ENCODE peak calls at places on chromosomes 1 and 21, in six cellular contexts. D is left lung, I is mammary epithelial cell, Q is progenitor cell of endocrine pancreas, X is tibial nerve, R is AG10803. F is an unnamed sample.

GRCh38 chr1:43969746-43970466 is at the start of gene DPH2:
- DNase-seq in D (peak), I (peak), Q (peak), X (peak), R (peak), F (peak)

GRCh38 chr1:162873671-162874666 is 13.0 kb upstream of the CCDC190 start:
- DNase-seq in D (no peak), I (no peak), Q (no peak), X (no peak), R (peak), F (no peak)

GRCh38 chr1:15305366-15305765 is 58.3 kb downstream of the FHAD1 start:
- DNase-seq in D (no peak), I (no peak), Q (no peak), X (no peak), R (peak), F (no peak)

GRCh38 chr1:223201967-223202366 is 58.9 kb upstream of the TLR5 start:
- DNase-seq in D (no peak), I (peak), Q (no peak), X (no peak), R (no peak), F (no peak)

GRCh38 chr1:59879556-59879955 is 47.0 kb downstream of the CYP2J2 start:
- DNase-seq in D (peak), I (peak), Q (peak), X (peak), R (peak), F (peak)

GRCh38 chr21:41167348-41168342 is at the start of gene BACE2:
- DNase-seq in D (peak), I (peak), Q (peak), X (peak), R (peak), F (peak)

GRCh38 chr21:16069713-16070112 is 339.9 kb downstream of the USP25 start:
- DNase-seq in D (no peak), I (no peak), Q (no peak), X (no peak), R (peak), F (no peak)

GRCh38 chr1:79235221-79236002 is 228.9 kb upstream of the ADGRL4 start:
- DNase-seq in D (no peak), I (peak), Q (no peak), X (no peak), R (peak), F (no peak)

GRCh38 chr1:41390171-41390570 is 28.9 kb downstream of the FOXO6 start:
- DNase-seq in D (no peak), I (no peak), Q (no peak), X (no peak), R (no peak), F (no peak)

GRCh38 chr1:165056914-165057313 is 299.6 kb downstream of the LMX1A start:
- DNase-seq in D (no peak), I (no peak), Q (no peak), X (no peak), R (no peak), F (no peak)

GRCh38 chr1:211520641-211521040 is 28.7 kb upstream of the RD3 start:
- DNase-seq in D (no peak), I (no peak), Q (no peak), X (no peak), R (no peak), F (no peak)

GRCh38 chr1:36133484-36133883 is 8.5 kb upstream of the COL8A2 start:
- DNase-seq in D (peak), I (peak), Q (no peak), X (no peak), R (peak), F (peak)

GRCh38 chr1:25198731-25199231 is 33.5 kb downstream of the SYF2 start:
- DNase-seq in D (no peak), I (peak), Q (no peak), X (no peak), R (peak), F (peak)

GRCh38 chr21:41130883-41131282 is 37.1 kb upstream of the BACE2 start:
- DNase-seq in D (no peak), I (no peak), Q (no peak), X (no peak), R (no peak), F (no peak)

GRCh38 chr1:50846224-50846839 is 113.7 kb downstream of the FAF1 start:
- DNase-seq in D (no peak), I (no peak), Q (no peak), X (no peak), R (no peak), F (no peak)

GRCh38 chr1:204267191-204267601 is 53.4 kb upstream of the GOLT1A start:
- DNase-seq in D (no peak), I (no peak), Q (no peak), X (no peak), R (no peak), F (no peak)

GRCh38 chr1:11990303-11991032 is 10.2 kb downstream of the MFN2 start:
- DNase-seq in D (peak), I (no peak), Q (no peak), X (no peak), R (no peak), F (peak)

GRCh38 chr1:28971980-28972771 is 57.8 kb downstream of the EPB41 start:
- DNase-seq in D (peak), I (peak), Q (no peak), X (no peak), R (peak), F (no peak)

GRCh38 chr1:219724440-219724839 is 111.5 kb upstream of the ZC3H11B start:
- DNase-seq in D (no peak), I (no peak), Q (no peak), X (no peak), R (no peak), F (no peak)

GRCh38 chr1:13628711-13629110 is 45.1 kb downstream of the PDPN start:
- DNase-seq in D (no peak), I (no peak), Q (no peak), X (no peak), R (no peak), F (no peak)

GRCh38 chr1:221022331-221022730 is 143.1 kb downstream of the HLX start:
- DNase-seq in D (no peak), I (peak), Q (no peak), X (no peak), R (peak), F (no peak)

GRCh38 chr1:201739492-201740085 is 89.4 kb upstream of the IPO9 start:
- DNase-seq in D (no peak), I (peak), Q (peak), X (no peak), R (peak), F (peak)

GRCh38 chr21:34900376-34900775 is 148.7 kb downstream of the RUNX1 start:
- DNase-seq in D (no peak), I (peak), Q (no peak), X (no peak), R (peak), F (no peak)

GRCh38 chr1:216917039-216917438 is 193.8 kb upstream of the ESRRG start:
- DNase-seq in D (no peak), I (no peak), Q (no peak), X (no peak), R (no peak), F (no peak)

GRCh38 chr1:108913105-108913948 is 36.5 kb downstream of the GPSM2 start:
- DNase-seq in D (no peak), I (no peak), Q (no peak), X (no peak), R (no peak), F (no peak)

GRCh38 chr1:104467590-104467989 is 717.9 kb downstream of the AMY1C start:
- DNase-seq in D (no peak), I (no peak), Q (no peak), X (no peak), R (no peak), F (no peak)

GRCh38 chr1:91830242-91831131 is 55.5 kb downstream of the TGFBR3 start:
- DNase-seq in D (no peak), I (peak), Q (no peak), X (peak), R (peak), F (peak)

GRCh38 chr1:152169356-152170025 is 10.5 kb upstream of the RPTN start:
- DNase-seq in D (no peak), I (no peak), Q (no peak), X (no peak), R (no peak), F (no peak)

GRCh38 chr1:33004628-33005027 is 32.1 kb downstream of the AK2 start:
- DNase-seq in D (no peak), I (peak), Q (no peak), X (no peak), R (no peak), F (no peak)

GRCh38 chr21:41065539-41065938 is 102.4 kb upstream of the BACE2 start:
- DNase-seq in D (no peak), I (no peak), Q (no peak), X (no peak), R (peak), F (no peak)

GRCh38 chr1:5835179-5835562 is 157.1 kb downstream of the NPHP4 start:
- DNase-seq in D (no peak), I (no peak), Q (no peak), X (no peak), R (no peak), F (no peak)

GRCh38 chr1:5297199-5297877 is 642.9 kb downstream of the AJAP1 start:
- DNase-seq in D (no peak), I (no peak), Q (no peak), X (peak), R (no peak), F (peak)

GRCh38 chr1:8679411-8679800 is 138.0 kb downstream of the RERE start:
- DNase-seq in D (no peak), I (no peak), Q (no peak), X (no peak), R (no peak), F (no peak)

GRCh38 chr1:9561429-9561828 is 22.2 kb downstream of the SLC25A33 start:
- DNase-seq in D (no peak), I (peak), Q (no peak), X (no peak), R (peak), F (no peak)

GRCh38 chr21:46006547-46007497 is 25.3 kb downstream of the COL6A1 start:
- DNase-seq in D (no peak), I (no peak), Q (no peak), X (no peak), R (no peak), F (no peak)

GRCh38 chr1:24301395-24302175 is 17.6 kb upstream of the GRHL3 start:
- DNase-seq in D (no peak), I (no peak), Q (no peak), X (no peak), R (peak), F (no peak)

GRCh38 chr1:115810609-115811008 is 30.3 kb downstream of the NHLH2 start:
- DNase-seq in D (no peak), I (no peak), Q (no peak), X (no peak), R (no peak), F (no peak)

GRCh38 chr1:115811140-115811828 is 29.6 kb downstream of the NHLH2 start:
- DNase-seq in D (peak), I (no peak), Q (no peak), X (no peak), R (no peak), F (no peak)

GRCh38 chr1:115809847-115810246 is 31.1 kb downstream of the NHLH2 start:
- DNase-seq in D (no peak), I (no peak), Q (no peak), X (no peak), R (no peak), F (no peak)

GRCh38 chr1:115807723-115808122 is 33.2 kb downstream of the NHLH2 start:
- DNase-seq in D (no peak), I (peak), Q (peak), X (no peak), R (peak), F (no peak)
- TF ChIP-seq CTCF in D (peak), I (peak), Q (peak), X (peak), R (peak), F (peak)

GRCh38 chr1:20632386-20632785 is 872 bp upstream of the PINK1 start:
- DNase-seq in D (no peak), I (no peak), Q (no peak), X (no peak), R (no peak), F (no peak)

GRCh38 chr1:20634065-20634593 is 871 bp downstream of the PINK1 start:
- DNase-seq in D (no peak), I (no peak), Q (no peak), X (no peak), R (no peak), F (no peak)

GRCh38 chr1:20636785-20637347 is 3.6 kb downstream of the PINK1 start:
- DNase-seq in D (no peak), I (no peak), Q (no peak), X (no peak), R (no peak), F (no peak)

GRCh38 chr1:20633190-20634064 is at the start of gene PINK1:
- DNase-seq in D (peak), I (peak), Q (peak), X (peak), R (peak), F (peak)

DNA sequence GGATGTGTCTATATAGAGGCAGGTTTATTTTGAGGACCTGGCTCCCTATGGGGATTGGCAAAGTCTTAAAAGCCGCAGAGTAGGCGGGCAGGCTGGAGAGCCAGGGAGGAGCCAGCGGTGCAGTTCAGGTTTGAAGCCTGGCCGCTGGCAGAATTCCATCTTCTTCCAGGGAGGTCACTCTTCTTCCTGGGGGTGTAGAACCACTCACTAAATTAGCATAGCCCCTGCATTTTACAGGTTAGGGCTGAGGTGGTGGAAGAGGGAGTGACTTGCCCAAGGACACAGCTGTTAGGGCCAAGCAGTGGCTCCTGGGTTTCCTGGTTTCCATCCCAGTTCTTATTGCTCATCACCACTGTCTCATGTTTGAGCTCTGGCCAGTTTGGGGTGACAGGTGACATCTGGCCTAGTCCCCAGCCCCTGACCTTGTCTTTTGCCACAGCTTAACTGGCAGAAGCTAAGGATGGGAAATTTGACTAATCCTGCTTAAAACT is 1.4 kb downstream of the PINK1 start:
- DNase-seq in D (peak), I (peak), Q (no peak), X (no peak), R (peak), F (no peak)
- TF ChIP-seq CTCF in D (no peak), I (no peak), Q (no peak), X (no peak), R (no peak), F (no peak)

DNA sequence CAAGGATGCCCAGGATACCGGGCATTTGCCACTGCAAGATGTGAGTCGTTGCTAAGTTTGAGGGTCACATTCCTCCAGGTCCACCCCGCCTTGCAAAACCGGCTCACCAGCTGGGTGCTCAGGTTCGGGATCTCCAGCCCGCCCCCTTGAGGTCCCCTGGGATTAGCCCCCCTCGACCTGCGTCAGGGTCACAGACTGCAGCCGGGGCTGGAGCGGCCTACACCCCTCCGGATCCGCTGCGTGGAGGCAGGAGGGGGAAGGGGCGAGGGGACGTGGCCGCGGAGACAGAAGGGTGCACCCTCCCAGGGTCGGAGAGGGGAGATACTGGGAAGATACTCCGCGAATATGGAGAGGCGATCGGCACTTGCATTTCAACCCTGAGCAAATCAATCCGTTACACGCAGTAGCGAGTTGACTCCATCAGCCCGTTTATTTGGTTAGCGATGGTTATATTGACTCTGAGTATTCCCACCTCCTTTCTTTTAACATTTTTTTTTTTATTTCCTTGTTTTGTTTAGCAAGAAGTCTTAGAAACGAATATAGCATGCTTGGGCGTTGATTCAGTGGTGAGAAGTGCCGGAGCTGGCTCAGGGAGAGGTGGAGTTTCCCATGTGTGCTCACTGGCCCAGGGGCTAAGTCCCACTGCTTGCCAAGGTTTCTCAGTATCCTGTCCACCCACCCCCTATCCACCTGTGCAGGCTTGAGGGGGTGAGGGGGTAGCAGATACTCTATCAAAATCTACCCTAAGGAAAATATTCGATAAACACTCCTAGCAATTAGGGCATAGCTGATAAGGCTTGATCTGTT is 983 bp downstream of the IFNAR2 start:
- DNase-seq in D (peak), I (peak), Q (peak), X (no peak), R (peak), F (peak)
- TF ChIP-seq CTCF in D (no peak), I (no peak), Q (peak), X (no peak), R (peak), F (no peak)

GRCh38 chr1:2539312-2539907 is 9.3 kb upstream of the HES5 start:
- DNase-seq in D (no peak), I (no peak), Q (no peak), X (no peak), R (no peak), F (no peak)
- TF ChIP-seq CTCF in D (no peak), I (peak), Q (peak), X (no peak), R (no peak), F (peak)

DNA sequence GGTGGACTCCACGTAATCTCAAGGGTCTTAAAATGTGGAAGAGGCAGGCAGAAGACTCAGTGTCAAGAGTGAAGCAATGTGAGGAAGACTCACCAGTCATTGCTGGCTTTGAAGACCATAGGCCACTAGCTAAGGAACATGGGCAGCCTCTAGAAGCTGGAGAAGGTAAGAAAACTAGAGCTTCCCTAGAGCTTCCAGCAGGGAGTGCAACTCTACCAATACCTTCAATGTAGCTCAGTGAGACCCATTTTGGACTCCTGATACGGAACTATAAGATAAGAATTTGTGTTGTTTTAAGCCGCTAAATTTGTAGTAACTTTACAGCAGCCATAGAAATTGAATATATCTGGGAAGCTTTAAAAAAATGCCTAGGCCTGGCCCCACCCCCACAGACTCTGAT is 18.9 kb downstream of the METTL13 start:
- DNase-seq in D (no peak), I (no peak), Q (no peak), X (no peak), R (no peak), F (no peak)
- TF ChIP-seq CTCF in D (no peak), I (no peak), Q (no peak), X (no peak), R (peak), F (no peak)

GRCh38 chr1:54803761-54804470 is 2.8 kb upstream of the TTC22 start:
- DNase-seq in D (peak), I (no peak), Q (no peak), X (no peak), R (no peak), F (no peak)

GRCh38 chr1:54798206-54798605 is 2.9 kb downstream of the TTC22 start:
- DNase-seq in D (no peak), I (no peak), Q (no peak), X (no peak), R (no peak), F (no peak)

GRCh38 chr1:54798769-54799641 is 2.1 kb downstream of the TTC22 start:
- DNase-seq in D (peak), I (peak), Q (no peak), X (no peak), R (peak), F (no peak)

GRCh38 chr1:54800041-54800898 is 853 bp downstream of the TTC22 start:
- DNase-seq in D (peak), I (no peak), Q (no peak), X (no peak), R (no peak), F (no peak)

DNA sequence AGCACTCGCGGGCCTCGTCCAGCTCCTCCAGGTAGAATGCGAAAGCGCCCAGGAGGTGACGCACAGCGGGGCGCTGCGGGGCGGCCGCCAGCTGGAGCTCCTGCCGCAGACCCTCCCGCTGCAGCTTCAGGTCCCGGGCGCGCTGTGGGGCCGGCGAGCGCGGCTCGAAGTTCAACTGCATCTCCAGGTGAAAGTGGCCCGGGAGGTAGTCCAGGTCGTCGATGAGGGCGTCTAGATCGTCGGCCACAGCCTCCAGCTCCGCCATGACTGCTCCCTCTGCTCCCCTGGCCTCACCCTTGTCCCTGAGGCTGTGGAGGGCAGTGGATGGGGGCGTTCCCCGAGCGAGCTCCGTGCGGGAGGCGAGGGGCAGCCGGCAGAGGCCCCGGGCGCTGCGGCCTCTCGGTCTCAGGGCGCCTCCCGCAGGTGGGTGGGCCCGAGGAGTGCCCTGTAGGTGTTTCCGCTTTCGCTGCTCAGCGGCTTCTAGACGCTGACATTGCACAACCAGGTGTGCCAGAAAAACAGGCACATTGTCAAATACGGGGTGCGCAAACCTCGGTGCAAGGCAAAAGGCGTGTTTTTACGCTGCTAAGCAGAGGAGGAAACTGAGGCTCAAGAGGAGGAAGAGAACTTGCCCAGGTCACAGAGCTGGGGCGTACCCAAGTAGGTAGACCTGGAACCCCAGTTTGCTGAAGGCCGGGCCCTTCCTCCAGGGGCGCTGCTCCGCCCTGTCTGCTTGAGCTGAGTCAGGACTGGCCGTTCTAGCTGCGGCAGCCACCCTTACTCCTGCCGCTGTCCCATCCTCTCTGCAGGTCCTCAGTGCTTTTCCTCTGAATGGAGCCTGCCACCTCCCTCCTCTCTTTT is at the start of gene TTC22:
- DNase-seq in D (peak), I (peak), Q (peak), X (no peak), R (no peak), F (no peak)
- TF ChIP-seq CTCF in D (peak), I (peak), Q (peak), X (no peak), R (peak), F (peak)